ENCODE peak calls at places on chromosome 20, in nine cellular contexts. A is esophagus squamous epithelium; D is AG09309; V is activated T-helper 1 cell treated with anti-CD3 and anti-CD28 coated beads, Interleukin-12 subunit alpha, Interleukin-12 subunit beta, Interleukin-2, Interleukin-4 antibody, amounts not matched to agents 30 ng/mL and 10 ng/mL and 1 ng/mL, durations not matched to agents 14 hours and 24 hours and 36 hours; O is progenitor cell of endocrine pancreas; E is tibial artery; K is spleen; J is stimulated activated naive CD4-positive, alpha-beta T cell; W is HT1080. M is an unnamed sample.

GRCh38 chr20:3712279-3712873 is at the start of gene SIGLEC1:
- DNase-seq in O (no peak), D (no peak), A (no peak), W (no peak), J (no peak), K (peak; percentile 85), E (peak; percentile 74), V (no peak), M (no peak)

GRCh38 chr20:50282592-50283241 is 92.1 kb downstream of the CEBPB start:
- DNase-seq in A (no peak), V (no peak), D (no peak), W (no peak), E (no peak), O (no peak), J (no peak), K (no peak), M (no peak)

GRCh38 chr20:48722002-48722731 is 105.6 kb downstream of the PREX1 start:
- DNase-seq in O (no peak), J (no peak), A (no peak), K (peak; percentile 83), W (peak; percentile 85), E (peak; percentile 82), V (no peak), D (peak; percentile 48), M (no peak)

GRCh38 chr20:50348118-50348517 is 157.5 kb downstream of the CEBPB start:
- DNase-seq in E (peak; percentile 59), W (no peak), J (no peak), D (no peak), V (no peak), O (no peak), K (peak; percentile 85), A (no peak), M (no peak)

GRCh38 chr20:35344354-35344837 is 52.2 kb upstream of the FAM83C start:
- DNase-seq in O (no peak), V (no peak), K (no peak), E (no peak), J (no peak), W (peak; percentile 83), A (no peak), D (peak; percentile 86), M (no peak)

GRCh38 chr20:44532981-44533331 is 11.1 kb upstream of the SERINC3 start:
- DNase-seq in W (peak; percentile 54), K (no peak), A (no peak), O (no peak), V (no peak), J (no peak), D (no peak), E (no peak), M (no peak)

GRCh38 chr20:59809630-59810375 is 123.6 kb downstream of the SYCP2 start:
- DNase-seq in W (no peak), J (no peak), D (no peak), O (no peak), A (no peak), E (no peak), K (no peak), V (no peak), M (no peak)

GRCh38 chr20:51507357-51508036 is 35.0 kb downstream of the NFATC2 start:
- DNase-seq in K (no peak), A (no peak), E (no peak), D (no peak), O (no peak), V (no peak), J (no peak), W (no peak), M (no peak)

GRCh38 chr20:12068146-12068545 is 150.5 kb downstream of the BTBD3 start:
- DNase-seq in V (no peak), D (no peak), K (no peak), A (no peak), W (no peak), E (no peak), J (no peak), O (no peak), M (no peak)

GRCh38 chr20:17622851-17623508 is 53.1 kb downstream of the DSTN start:
- DNase-seq in O (no peak), E (peak; percentile 19), W (no peak), V (no peak), D (no peak), K (peak; percentile 62), A (no peak), J (no peak), M (peak; percentile 39)

GRCh38 chr20:48631114-48632016 is 196.4 kb downstream of the PREX1 start:
- DNase-seq in J (no peak), K (peak; percentile 51), O (no peak), E (no peak), V (no peak), W (peak; percentile 29), D (no peak), A (no peak), M (peak; percentile 23)

GRCh38 chr20:57480444-57481152 is 44.3 kb downstream of the CTCFL start:
- DNase-seq in D (no peak), A (no peak), O (no peak), E (no peak), K (peak; percentile 86), V (no peak), J (no peak), W (no peak), M (no peak)

GRCh38 chr20:2405693-2406065 is 25.0 kb downstream of the TGM6 start:
- DNase-seq in K (no peak), A (no peak), J (no peak), W (no peak), D (no peak), V (no peak), O (no peak), E (no peak), M (no peak)

GRCh38 chr20:44979090-44979621 is 12.8 kb downstream of the STK4 start:
- DNase-seq in W (peak; percentile 26), K (no peak), A (no peak), V (peak; percentile 67), O (no peak), E (peak; percentile 48), J (peak; percentile 85), D (no peak), M (peak; percentile 73)

GRCh38 chr20:54179946-54180345 is 6.2 kb upstream of the CYP24A1 start:
- DNase-seq in A (no peak), J (no peak), V (no peak), D (no peak), K (no peak), W (no peak), O (no peak), E (no peak), M (no peak)

GRCh38 chr20:36916199-36916598 is 35.3 kb downstream of the SAMHD1 start:
- DNase-seq in O (no peak), V (no peak), D (no peak), K (no peak), E (no peak), J (no peak), W (no peak), A (no peak), M (no peak)

GRCh38 chr20:13819885-13820645 is 35.2 kb downstream of the NDUFAF5 start:
- DNase-seq in E (no peak), O (no peak), D (peak; percentile 20), K (no peak), V (no peak), J (no peak), A (no peak), W (peak; percentile 69), M (no peak)

GRCh38 chr20:36173451-36173933 is 19.0 kb downstream of the EPB41L1 start:
- DNase-seq in W (no peak), V (no peak), K (no peak), A (no peak), E (no peak), D (no peak), O (no peak), J (no peak), M (peak; percentile 41)

GRCh38 chr20:39986231-39986904 is 702.7 kb downstream of the MAFB start:
- DNase-seq in A (no peak), J (no peak), V (no peak), E (peak; percentile 90), D (no peak), K (no peak), O (no peak), W (peak; percentile 2), M (no peak)

GRCh38 chr20:24912397-24913075 is 36.5 kb upstream of the CST7 start:
- DNase-seq in V (no peak), D (no peak), E (no peak), A (no peak), K (no peak), W (no peak), J (no peak), O (no peak), M (no peak)

GRCh38 chr20:45407067-45407745 is 883 bp upstream of the DBNDD2 start:
- DNase-seq in V (no peak), W (no peak), E (peak; percentile 65), K (no peak), D (no peak), O (peak; percentile 28), A (no peak), J (no peak), M (no peak)

GRCh38 chr20:19407731-19408130 is 195.3 kb downstream of the SLC24A3 start:
- DNase-seq in O (no peak), W (no peak), V (no peak), A (no peak), J (no peak), D (peak; percentile 27), E (no peak), K (no peak), M (no peak)

GRCh38 chr20:3409417-3409816 is 1.9 kb upstream of the DNAAF9 start:
- DNase-seq in W (no peak), D (no peak), E (no peak), K (no peak), A (no peak), J (no peak), O (no peak), V (no peak), M (no peak)

GRCh38 chr20:51747182-51747911 is 20.8 kb downstream of the ATP9A start:
- DNase-seq in K (no peak), O (no peak), A (no peak), W (no peak), J (no peak), V (no peak), D (no peak), E (no peak), M (no peak)

GRCh38 chr20:53150532-53150931 is 178.4 kb downstream of the TSHZ2 start:
- DNase-seq in O (no peak), W (no peak), E (no peak), K (no peak), V (no peak), J (no peak), D (no peak), A (no peak), M (no peak)

GRCh38 chr20:25508083-25508770 is 77.1 kb downstream of the NINL start:
- DNase-seq in D (peak; percentile 60), K (no peak), V (no peak), E (no peak), W (peak; percentile 61), O (no peak), A (no peak), J (no peak), M (no peak)

GRCh38 chr20:38790210-38791053 is 15.1 kb upstream of the PPP1R16B start:
- DNase-seq in V (peak; percentile 25), A (no peak), J (peak; percentile 11), E (no peak), W (peak; percentile 50), O (no peak), D (no peak), K (no peak), M (no peak)

GRCh38 chr20:59123011-59123676 is 40.5 kb upstream of the ZNF831 start:
- DNase-seq in K (peak; percentile 86), J (peak; percentile 87), D (no peak), O (no peak), V (no peak), E (no peak), W (no peak), A (no peak), M (no peak)

GRCh38 chr20:61773081-61773631 is 292.5 kb downstream of the TAF4 start:
- DNase-seq in E (no peak), A (no peak), V (no peak), O (no peak), J (no peak), W (no peak), K (no peak), D (no peak), M (no peak)

GRCh38 chr20:9488063-9488462 is 26.3 kb upstream of the LAMP5 start:
- DNase-seq in A (no peak), J (no peak), K (no peak), O (no peak), V (no peak), D (no peak), E (no peak), W (peak; percentile 43), M (no peak)

GRCh38 chr20:46316984-46317684 is 8.8 kb upstream of the CDH22 start:
- DNase-seq in K (no peak), A (no peak), E (no peak), W (no peak), J (no peak), D (no peak), V (no peak), O (no peak), M (no peak)

M was measured in natural killer cell treated with Interleukin-12 subunit alpha and Interleukin-12 subunit beta and Interleukin-15 and Interleukin-18, amount 100 ng/mL, for 72 hours.